ENCODE peak calls at places on chromosomes 5 and 9, in ten cellular contexts. One of them, this sample, is unnamed.
A peak's percentile ranks its signal among the peaks of the same experiment; 100 is the strongest.

GRCh38 chr9:128245293-128246151 is 30.3 kb downstream of the GOLGA2 start:
- DNase-seq in sigmoid colon: peak; percentile 78
- DNase-seq in CD8-positive, alpha-beta T cell: no peak
- DNase-seq in transverse colon: no peak
- DNase-seq in heart right ventricle: peak; percentile 64
- DNase-seq in A549: no peak
- DNase-seq in adrenal gland: no peak
- DNase-seq in ovary: peak; percentile 60
- DNase-seq in gastrocnemius medialis: no peak
- DNase-seq in heart left ventricle: peak; percentile 78
- DNase-seq in this sample: no peak

GRCh38 chr5:1568201-1568979 is 44.6 kb upstream of the LPCAT1 start:
- DNase-seq in sigmoid colon: peak; percentile 81
- DNase-seq in CD8-positive, alpha-beta T cell: no peak
- DNase-seq in transverse colon: no peak
- DNase-seq in heart right ventricle: peak; percentile 20
- DNase-seq in A549: peak; percentile 86
- DNase-seq in adrenal gland: no peak
- DNase-seq in ovary: no peak
- DNase-seq in gastrocnemius medialis: no peak
- DNase-seq in heart left ventricle: no peak
- DNase-seq in this sample: no peak

GRCh38 chr5:41796061-41796460 is 74.2 kb downstream of the OXCT1 start:
- DNase-seq in sigmoid colon: no peak
- DNase-seq in CD8-positive, alpha-beta T cell: no peak
- DNase-seq in transverse colon: no peak
- DNase-seq in heart right ventricle: no peak
- DNase-seq in A549: no peak
- DNase-seq in adrenal gland: no peak
- DNase-seq in ovary: no peak
- DNase-seq in gastrocnemius medialis: no peak
- DNase-seq in heart left ventricle: no peak
- DNase-seq in this sample: no peak

GRCh38 chr5:135891804-135892203 is 3.8 kb downstream of the IL9 start:
- DNase-seq in sigmoid colon: no peak
- DNase-seq in CD8-positive, alpha-beta T cell: no peak
- DNase-seq in transverse colon: no peak
- DNase-seq in heart right ventricle: no peak
- DNase-seq in A549: no peak
- DNase-seq in adrenal gland: no peak
- DNase-seq in ovary: no peak
- DNase-seq in gastrocnemius medialis: no peak
- DNase-seq in heart left ventricle: no peak
- DNase-seq in this sample: no peak

GRCh38 chr9:23824241-23825142 is 1.5 kb downstream of the ELAVL2 start:
- DNase-seq in sigmoid colon: no peak
- DNase-seq in CD8-positive, alpha-beta T cell: no peak
- DNase-seq in transverse colon: peak; percentile 20
- DNase-seq in heart right ventricle: no peak
- DNase-seq in A549: no peak
- DNase-seq in adrenal gland: peak; percentile 42
- DNase-seq in ovary: no peak
- DNase-seq in gastrocnemius medialis: no peak
- DNase-seq in heart left ventricle: peak; percentile 33
- DNase-seq in this sample: no peak

GRCh38 chr9:126398403-126399058 is 71.9 kb downstream of the MVB12B start:
- DNase-seq in sigmoid colon: peak; percentile 86
- DNase-seq in CD8-positive, alpha-beta T cell: peak; percentile 72
- DNase-seq in transverse colon: peak; percentile 87
- DNase-seq in heart right ventricle: peak; percentile 72
- DNase-seq in A549: peak; percentile 51
- DNase-seq in adrenal gland: peak; percentile 78
- DNase-seq in ovary: peak; percentile 87
- DNase-seq in gastrocnemius medialis: peak; percentile 46
- DNase-seq in heart left ventricle: peak; percentile 91
- DNase-seq in this sample: peak; percentile 91

GRCh38 chr5:140801494-140801841 is 611 bp downstream of the PCDHA3 start:
- DNase-seq in sigmoid colon: no peak
- DNase-seq in CD8-positive, alpha-beta T cell: no peak
- DNase-seq in transverse colon: no peak
- DNase-seq in heart right ventricle: no peak
- DNase-seq in A549: peak; percentile 57
- DNase-seq in adrenal gland: no peak
- DNase-seq in ovary: no peak
- DNase-seq in gastrocnemius medialis: no peak
- DNase-seq in heart left ventricle: no peak
- DNase-seq in this sample: no peak

GRCh38 chr9:89778100-89779085 is 173.6 kb downstream of the GADD45G start:
- DNase-seq in sigmoid colon: no peak
- DNase-seq in CD8-positive, alpha-beta T cell: no peak
- DNase-seq in transverse colon: no peak
- DNase-seq in heart right ventricle: no peak
- DNase-seq in A549: no peak
- DNase-seq in adrenal gland: no peak
- DNase-seq in ovary: no peak
- DNase-seq in gastrocnemius medialis: no peak
- DNase-seq in heart left ventricle: no peak
- DNase-seq in this sample: peak; percentile 70

GRCh38 chr9:2765250-2765880 is 48.1 kb downstream of the KCNV2 start:
- DNase-seq in sigmoid colon: no peak
- DNase-seq in CD8-positive, alpha-beta T cell: no peak
- DNase-seq in transverse colon: no peak
- DNase-seq in heart right ventricle: no peak
- DNase-seq in A549: no peak
- DNase-seq in adrenal gland: no peak
- DNase-seq in ovary: no peak
- DNase-seq in gastrocnemius medialis: no peak
- DNase-seq in heart left ventricle: no peak
- DNase-seq in this sample: no peak

GRCh38 chr9:35905912-35906679 is at the start of gene HRCT1:
- DNase-seq in sigmoid colon: peak; percentile 96
- DNase-seq in CD8-positive, alpha-beta T cell: no peak
- DNase-seq in transverse colon: peak; percentile 95
- DNase-seq in heart right ventricle: peak; percentile 91
- DNase-seq in A549: peak; percentile 91
- DNase-seq in adrenal gland: peak; percentile 92
- DNase-seq in ovary: peak; percentile 93
- DNase-seq in gastrocnemius medialis: peak; percentile 57
- DNase-seq in heart left ventricle: peak; percentile 95
- DNase-seq in this sample: peak; percentile 94

GRCh38 chr9:37197158-37198033 is 77.0 kb downstream of the ZCCHC7 start:
- DNase-seq in sigmoid colon: no peak
- DNase-seq in CD8-positive, alpha-beta T cell: no peak
- DNase-seq in transverse colon: no peak
- DNase-seq in heart right ventricle: no peak
- DNase-seq in A549: no peak
- DNase-seq in adrenal gland: no peak
- DNase-seq in ovary: no peak
- DNase-seq in gastrocnemius medialis: no peak
- DNase-seq in heart left ventricle: no peak
- DNase-seq in this sample: peak; percentile 54

GRCh38 chr5:123786411-123786810 is 274.4 kb downstream of the CSNK1G3 start:
- DNase-seq in sigmoid colon: no peak
- DNase-seq in CD8-positive, alpha-beta T cell: no peak
- DNase-seq in transverse colon: no peak
- DNase-seq in heart right ventricle: no peak
- DNase-seq in A549: no peak
- DNase-seq in adrenal gland: no peak
- DNase-seq in ovary: no peak
- DNase-seq in gastrocnemius medialis: no peak
- DNase-seq in heart left ventricle: no peak
- DNase-seq in this sample: no peak

DNA sequence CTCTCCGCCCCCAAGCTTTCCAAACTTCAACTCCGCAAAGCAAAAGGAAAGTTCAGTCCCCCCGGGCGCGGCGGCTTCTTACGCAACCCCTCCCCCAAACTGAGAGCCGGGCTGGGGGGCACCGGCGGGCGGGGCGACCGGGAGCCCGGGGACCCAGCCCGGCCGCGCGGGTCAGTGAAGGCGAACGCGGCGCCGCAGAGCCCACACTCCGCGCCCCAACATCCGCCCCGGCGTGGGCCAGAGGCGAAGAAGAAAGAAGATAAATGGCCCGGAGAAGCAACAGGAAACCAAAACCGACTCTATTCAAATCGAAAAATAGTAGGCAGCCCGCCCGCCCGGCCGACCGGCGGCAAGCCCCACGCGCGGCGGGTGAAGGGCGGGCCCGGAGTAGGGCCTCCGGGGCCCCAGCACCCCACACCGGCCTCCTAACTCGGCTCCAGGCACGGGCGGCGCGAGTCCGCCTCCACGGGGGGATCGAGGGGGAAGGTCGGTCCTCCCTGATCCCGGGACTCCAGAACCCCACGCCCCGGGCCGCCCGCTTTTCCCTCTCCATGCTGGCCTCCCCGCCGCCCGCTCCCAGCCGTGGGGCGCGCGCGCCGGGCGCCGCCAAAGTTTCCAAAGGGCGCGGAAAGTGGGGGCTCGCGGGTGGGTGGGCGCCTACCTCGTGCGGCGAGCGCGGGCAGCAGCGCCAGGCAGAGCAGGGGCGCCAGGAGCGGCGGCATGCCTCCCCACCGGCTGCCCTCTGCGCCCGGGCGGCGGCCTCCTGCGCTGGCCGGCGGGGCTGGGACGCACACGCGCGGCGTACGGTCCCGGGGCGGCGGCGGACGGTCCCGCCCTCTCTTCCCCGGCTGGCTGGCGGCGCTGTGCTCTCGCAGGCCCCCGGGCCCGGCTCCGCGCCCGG is 533 bp downstream of the NOTCH1 start:
- DNase-seq in sigmoid colon: no peak
- DNase-seq in CD8-positive, alpha-beta T cell: peak; percentile 36
- DNase-seq in transverse colon: no peak
- DNase-seq in heart right ventricle: no peak
- DNase-seq in A549: no peak
- DNase-seq in adrenal gland: no peak
- DNase-seq in ovary: peak; percentile 68
- DNase-seq in gastrocnemius medialis: no peak
- DNase-seq in heart left ventricle: no peak
- DNase-seq in this sample: peak; percentile 52
- H3K27ac ChIP-seq in sigmoid colon: peak overlapping the region; percentile 97
- H3K27ac ChIP-seq in CD8-positive, alpha-beta T cell: peak overlapping the region; percentile 55
- H3K27ac ChIP-seq in transverse colon: peak overlapping the region; percentile 99
- H3K27ac ChIP-seq in heart right ventricle: peak overlapping the region; percentile 93
- H3K27ac ChIP-seq in A549: peak overlapping the region; percentile 98
- H3K27ac ChIP-seq in adrenal gland: no peak overlapping the region
- H3K27ac ChIP-seq in ovary: peak overlapping the region; percentile 89
- H3K27ac ChIP-seq in gastrocnemius medialis: peak overlapping the region; percentile 91
- H3K27ac ChIP-seq in heart left ventricle: peak overlapping the region; percentile 98
- H3K27ac ChIP-seq in this sample: peak overlapping the region; percentile 96

GRCh38 chr9:132548971-132549649 is 33.3 kb upstream of the BARHL1 start:
- DNase-seq in sigmoid colon: no peak
- DNase-seq in CD8-positive, alpha-beta T cell: no peak
- DNase-seq in transverse colon: no peak
- DNase-seq in heart right ventricle: no peak
- DNase-seq in A549: no peak
- DNase-seq in adrenal gland: no peak
- DNase-seq in ovary: no peak
- DNase-seq in gastrocnemius medialis: no peak
- DNase-seq in heart left ventricle: peak; percentile 10
- DNase-seq in this sample: no peak

GRCh38 chr9:132547976-132548730 is 34.3 kb upstream of the BARHL1 start:
- DNase-seq in sigmoid colon: no peak
- DNase-seq in CD8-positive, alpha-beta T cell: no peak
- DNase-seq in transverse colon: no peak
- DNase-seq in heart right ventricle: no peak
- DNase-seq in A549: no peak
- DNase-seq in adrenal gland: no peak
- DNase-seq in ovary: no peak
- DNase-seq in gastrocnemius medialis: no peak
- DNase-seq in heart left ventricle: peak; percentile 21
- DNase-seq in this sample: no peak

GRCh38 chr9:132546148-132547051 is 36.0 kb upstream of the BARHL1 start:
- DNase-seq in sigmoid colon: peak; percentile 74
- DNase-seq in CD8-positive, alpha-beta T cell: no peak
- DNase-seq in transverse colon: no peak
- DNase-seq in heart right ventricle: peak; percentile 19
- DNase-seq in A549: no peak
- DNase-seq in adrenal gland: peak; percentile 30
- DNase-seq in ovary: peak; percentile 51
- DNase-seq in gastrocnemius medialis: no peak
- DNase-seq in heart left ventricle: no peak
- DNase-seq in this sample: no peak

GRCh38 chr9:132547052-132547431 is 35.4 kb upstream of the BARHL1 start:
- DNase-seq in sigmoid colon: no peak
- DNase-seq in CD8-positive, alpha-beta T cell: no peak
- DNase-seq in transverse colon: no peak
- DNase-seq in heart right ventricle: no peak
- DNase-seq in A549: no peak
- DNase-seq in adrenal gland: no peak
- DNase-seq in ovary: no peak
- DNase-seq in gastrocnemius medialis: no peak
- DNase-seq in heart left ventricle: no peak
- DNase-seq in this sample: no peak

DNA sequence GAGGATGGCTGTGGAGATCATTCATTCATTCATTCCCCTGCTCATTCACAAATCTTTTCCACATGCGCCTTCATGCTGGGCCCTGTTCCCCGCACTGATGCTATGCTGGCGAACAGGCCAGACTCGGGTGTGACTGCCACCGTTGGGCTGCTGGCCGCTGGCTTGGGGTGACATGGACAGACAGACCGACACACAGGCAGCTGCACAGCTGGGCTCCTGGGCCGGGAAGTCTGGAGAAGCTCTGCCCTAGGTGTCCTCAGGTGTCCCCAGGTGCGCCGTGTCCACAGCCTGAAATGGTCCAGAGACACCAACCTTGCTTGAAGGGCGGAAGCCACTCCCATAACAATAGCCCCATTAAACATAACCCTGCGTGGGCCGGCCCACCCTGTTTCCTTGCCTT is 35.0 kb upstream of the BARHL1 start:
- DNase-seq in sigmoid colon: no peak
- DNase-seq in CD8-positive, alpha-beta T cell: no peak
- DNase-seq in transverse colon: no peak
- DNase-seq in heart right ventricle: no peak
- DNase-seq in A549: no peak
- DNase-seq in adrenal gland: no peak
- DNase-seq in ovary: no peak
- DNase-seq in gastrocnemius medialis: no peak
- DNase-seq in heart left ventricle: peak; percentile 56
- DNase-seq in this sample: no peak
- H3K4me1 ChIP-seq in sigmoid colon: peaks cover 14% of the 10 kb centered on the region
- H3K4me1 ChIP-seq in CD8-positive, alpha-beta T cell: peaks cover 8% of the 10 kb centered on the region
- H3K4me1 ChIP-seq in transverse colon: peaks cover 4% of the 10 kb centered on the region
- H3K4me1 ChIP-seq in heart right ventricle: peaks cover 6% of the 10 kb centered on the region
- H3K4me1 ChIP-seq in A549: peaks cover 3% of the 10 kb centered on the region
- H3K4me1 ChIP-seq in adrenal gland: no peaks in the 10 kb centered on the region
- H3K4me1 ChIP-seq in ovary: no peaks in the 10 kb centered on the region
- H3K4me1 ChIP-seq in gastrocnemius medialis: no peaks in the 10 kb centered on the region
- H3K4me1 ChIP-seq in heart left ventricle: no peaks in the 10 kb centered on the region
- H3K4me1 ChIP-seq in this sample: no peaks in the 10 kb centered on the region

GRCh38 chr5:179274321-179275315 is 70.6 kb downstream of the ADAMTS2 start:
- DNase-seq in sigmoid colon: peak; percentile 60
- DNase-seq in CD8-positive, alpha-beta T cell: no peak
- DNase-seq in transverse colon: no peak
- DNase-seq in heart right ventricle: no peak
- DNase-seq in A549: no peak
- DNase-seq in adrenal gland: no peak
- DNase-seq in ovary: peak; percentile 54
- DNase-seq in gastrocnemius medialis: no peak
- DNase-seq in heart left ventricle: peak; percentile 57
- DNase-seq in this sample: no peak
- TF ChIP-seq CTCF in sigmoid colon: no peak
- TF ChIP-seq CTCF in CD8-positive, alpha-beta T cell: no peak
- TF ChIP-seq CTCF in transverse colon: no peak
- TF ChIP-seq CTCF in heart right ventricle: no peak
- TF ChIP-seq CTCF in A549: no peak
- TF ChIP-seq CTCF in adrenal gland: no peak
- TF ChIP-seq CTCF in ovary: no peak
- TF ChIP-seq CTCF in gastrocnemius medialis: no peak
- TF ChIP-seq CTCF in heart left ventricle: no peak
- TF ChIP-seq CTCF in this sample: no peak

GRCh38 chr5:73939535-73939934 is 313.5 kb downstream of the ARHGEF28 start:
- DNase-seq in sigmoid colon: no peak
- DNase-seq in CD8-positive, alpha-beta T cell: no peak
- DNase-seq in transverse colon: no peak
- DNase-seq in heart right ventricle: no peak
- DNase-seq in A549: peak; percentile 17
- DNase-seq in adrenal gland: no peak
- DNase-seq in ovary: no peak
- DNase-seq in gastrocnemius medialis: no peak
- DNase-seq in heart left ventricle: no peak
- DNase-seq in this sample: no peak
- H3K27ac ChIP-seq in sigmoid colon: no peak overlapping the region
- H3K27ac ChIP-seq in CD8-positive, alpha-beta T cell: no peak overlapping the region
- H3K27ac ChIP-seq in transverse colon: no peak overlapping the region
- H3K27ac ChIP-seq in heart right ventricle: no peak overlapping the region
- H3K27ac ChIP-seq in A549: peak overlapping the region; percentile 47
- H3K27ac ChIP-seq in adrenal gland: no peak overlapping the region
- H3K27ac ChIP-seq in ovary: peak overlapping the region; percentile 24
- H3K27ac ChIP-seq in gastrocnemius medialis: no peak overlapping the region
- H3K27ac ChIP-seq in heart left ventricle: no peak overlapping the region
- H3K27ac ChIP-seq in this sample: no peak overlapping the region

This sample was measured in Peyer's patch.